ENCODE peak calls at places on chromosome 18, in seven cellular contexts. A, S, J, Q, Y, G and X are unnamed samples.
A peak's percentile ranks its signal among the peaks of the same experiment; 100 is the strongest.

GRCh38 chr18:35998967-35999366 is 26.5 kb downstream of the RMP24 start:
- DNase-seq in A (no peak), S (no peak), J (peak; percentile 10), Q (no peak), Y (peak; percentile 50), G (no peak), X (no peak)

GRCh38 chr18:46373787-46374186 is 269.6 kb downstream of the HAUS1 start:
- DNase-seq in A (no peak), S (no peak), J (no peak), Q (no peak), Y (no peak), G (no peak), X (no peak)

GRCh38 chr18:43572165-43572564 is 294.9 kb upstream of the SYT4 start:
- DNase-seq in A (no peak), S (no peak), J (no peak), Q (no peak), Y (no peak), G (no peak), X (no peak)

GRCh38 chr18:59140287-59140885 is 702 bp downstream of the SEC11C start:
- DNase-seq in A (peak; percentile 29), S (no peak), J (peak; percentile 13), Q (no peak), Y (peak; percentile 20), G (peak; percentile 35), X (peak; percentile 73)

GRCh38 chr18:58687871-58688308 is 16.6 kb downstream of the MALT1 start:
- DNase-seq in A (no peak), S (no peak), J (no peak), Q (peak; percentile 57), Y (no peak), G (no peak), X (no peak)

GRCh38 chr18:64707052-64707451 is 558.2 kb upstream of the LINC00305 start:
- DNase-seq in A (no peak), S (no peak), J (no peak), Q (no peak), Y (no peak), G (no peak), X (no peak)

GRCh38 chr18:13570216-13570615 is 156.1 kb downstream of the FAM210A start:
- DNase-seq in A (no peak), S (no peak), J (no peak), Q (no peak), Y (no peak), G (no peak), X (no peak)

GRCh38 chr18:57806891-57807280 is 3.8 kb upstream of the ATP8B1 start:
- DNase-seq in A (peak; percentile 78), S (no peak), J (no peak), Q (no peak), Y (no peak), G (no peak), X (peak; percentile 72)

GRCh38 chr18:42798606-42799005 is 316.9 kb downstream of the RIT2 start:
- DNase-seq in A (no peak), S (no peak), J (no peak), Q (no peak), Y (no peak), G (no peak), X (no peak)

GRCh38 chr18:67973916-67974315 is 457.4 kb upstream of the DSEL start:
- DNase-seq in A (no peak), S (no peak), J (no peak), Q (no peak), Y (no peak), G (no peak), X (no peak)

GRCh38 chr18:48002933-48003365 is 72.5 kb upstream of the SMAD2 start:
- DNase-seq in A (peak; percentile 33), S (peak; percentile 58), J (no peak), Q (no peak), Y (no peak), G (no peak), X (peak; percentile 87)

GRCh38 chr18:6486313-6486712 is 71.6 kb upstream of the L3MBTL4 start:
- DNase-seq in A (no peak), S (no peak), J (no peak), Q (no peak), Y (no peak), G (no peak), X (no peak)

GRCh38 chr18:49874238-49874637 is 60.9 kb upstream of the ACAA2 start:
- DNase-seq in A (no peak), S (no peak), J (no peak), Q (no peak), Y (no peak), G (no peak), X (no peak)

GRCh38 chr18:76121049-76121448 is 374.0 kb downstream of the ZNF516 start:
- DNase-seq in A (no peak), S (no peak), J (no peak), Q (no peak), Y (no peak), G (no peak), X (no peak)

GRCh38 chr18:39624934-39625333 is 2059.3 kb upstream of the CELF4 start:
- DNase-seq in A (peak; percentile 51), S (no peak), J (no peak), Q (no peak), Y (no peak), G (no peak), X (no peak)

GRCh38 chr18:63132819-63133200 is 186.8 kb downstream of the BCL2 start:
- DNase-seq in A (no peak), S (no peak), J (no peak), Q (no peak), Y (no peak), G (no peak), X (no peak)

GRCh38 chr18:47928466-47928865 is 2.0 kb downstream of the SMAD2 start:
- DNase-seq in A (peak; percentile 33), S (no peak), J (no peak), Q (no peak), Y (no peak), G (no peak), X (no peak)

GRCh38 chr18:10322408-10322807 is 132.0 kb upstream of the APCDD1 start:
- DNase-seq in A (no peak), S (no peak), J (no peak), Q (no peak), Y (no peak), G (no peak), X (peak; percentile 69)

GRCh38 chr18:12345491-12346239 is 31.4 kb downstream of the AFG3L2 start:
- DNase-seq in A (no peak), S (no peak), J (no peak), Q (no peak), Y (no peak), G (no peak), X (no peak)

GRCh38 chr18:77062518-77063003 is 70.0 kb downstream of the MBP start:
- DNase-seq in A (peak; percentile 74), S (no peak), J (no peak), Q (peak; percentile 59), Y (no peak), G (peak; percentile 32), X (peak; percentile 77)

GRCh38 chr18:60117321-60117720 is 217.5 kb downstream of the PMAIP1 start:
- DNase-seq in A (no peak), S (no peak), J (no peak), Q (no peak), Y (no peak), G (no peak), X (no peak)